ENCODE peak calls at places on chromosomes 3 and 15, in seven cellular contexts. U is colonic mucosa, L is GM12864, C is astrocyte, O is Peyer's patch, D is astrocyte of the cerebellum, Y is body of pancreas. Q is an unnamed sample.

GRCh38 chr3:45841380-45841700 is 579 bp downstream of the LZTFL1 start:
- DNase-seq in U (peak), L (no peak), C (peak), O (peak), D (peak), Y (peak), Q (peak)

GRCh38 chr3:157871838-157872497 is 234.3 kb downstream of the SHOX2 start:
- DNase-seq in U (no peak), L (no peak), C (no peak), O (no peak), D (no peak), Y (no peak), Q (no peak)

GRCh38 chr3:45034612-45035252 is 8.6 kb downstream of the CLEC3B start:
- DNase-seq in U (peak), L (no peak), C (no peak), O (peak), D (no peak), Y (peak), Q (peak)

GRCh38 chr3:58173670-58174472 is 36.9 kb downstream of the DNASE1L3 start:
- DNase-seq in U (peak), L (no peak), C (no peak), O (peak), D (no peak), Y (peak), Q (peak)

GRCh38 chr3:150253622-150254021 is 154.5 kb upstream of the TSC22D2 start:
- DNase-seq in U (no peak), L (no peak), C (no peak), O (no peak), D (no peak), Y (no peak), Q (peak)

GRCh38 chr3:55826731-55827496 is 339.8 kb upstream of the WNT5A start:
- DNase-seq in U (no peak), L (no peak), C (peak), O (no peak), D (peak), Y (no peak), Q (no peak)

GRCh38 chr3:176987901-176988300 is 209.4 kb downstream of the TBL1XR1 start:
- DNase-seq in U (no peak), L (no peak), C (peak), O (no peak), D (no peak), Y (no peak), Q (no peak)

GRCh38 chr15:66128116-66128715 is 125.3 kb downstream of the MEGF11 start:
- DNase-seq in U (no peak), L (no peak), C (no peak), O (no peak), D (no peak), Y (no peak), Q (no peak)

GRCh38 chr15:61327019-61327631 is 98.0 kb upstream of the RORA start:
- DNase-seq in U (no peak), L (no peak), C (no peak), O (no peak), D (no peak), Y (peak), Q (no peak)

GRCh38 chr3:72274511-72275295 is 489.8 kb upstream of the PROK2 start:
- DNase-seq in U (peak), L (no peak), C (peak), O (peak), D (peak), Y (peak), Q (peak)

GRCh38 chr3:127337911-127338531 is 50.2 kb upstream of the PRR20G start:
- DNase-seq in U (no peak), L (no peak), C (no peak), O (no peak), D (no peak), Y (no peak), Q (no peak)

GRCh38 chr15:74252291-74253080 is 16.4 kb downstream of the CCDC33 start:
- DNase-seq in U (no peak), L (no peak), C (peak), O (no peak), D (no peak), Y (peak), Q (no peak)

GRCh38 chr15:90211440-90212168 is 10.5 kb downstream of the SEMA4B start:
- DNase-seq in U (peak), L (no peak), C (peak), O (peak), D (no peak), Y (peak), Q (no peak)

GRCh38 chr15:69478259-69478687 is 25.7 kb downstream of the RPLP1 start:
- DNase-seq in U (peak), L (no peak), C (no peak), O (peak), D (peak), Y (peak), Q (peak)

GRCh38 chr15:64877435-64877834 is 34.3 kb upstream of the ANKDD1A start:
- DNase-seq in U (peak), L (no peak), C (no peak), O (peak), D (no peak), Y (peak), Q (peak)

GRCh38 chr3:66354561-66354960 is 133.8 kb downstream of the SLC25A26 start:
- DNase-seq in U (no peak), L (no peak), C (no peak), O (no peak), D (no peak), Y (no peak), Q (no peak)

GRCh38 chr3:106208979-106209378 is 340.2 kb upstream of the CBLB start:
- DNase-seq in U (no peak), L (no peak), C (peak), O (no peak), D (peak), Y (no peak), Q (no peak)

GRCh38 chr15:52407374-52407773 is 111.8 kb upstream of the MYO5C start:
- DNase-seq in U (no peak), L (no peak), C (no peak), O (no peak), D (no peak), Y (no peak), Q (no peak)

GRCh38 chr3:115698851-115699535 is 75.7 kb downstream of the GAP43 start:
- DNase-seq in U (no peak), L (no peak), C (peak), O (no peak), D (no peak), Y (no peak), Q (no peak)

DNA sequence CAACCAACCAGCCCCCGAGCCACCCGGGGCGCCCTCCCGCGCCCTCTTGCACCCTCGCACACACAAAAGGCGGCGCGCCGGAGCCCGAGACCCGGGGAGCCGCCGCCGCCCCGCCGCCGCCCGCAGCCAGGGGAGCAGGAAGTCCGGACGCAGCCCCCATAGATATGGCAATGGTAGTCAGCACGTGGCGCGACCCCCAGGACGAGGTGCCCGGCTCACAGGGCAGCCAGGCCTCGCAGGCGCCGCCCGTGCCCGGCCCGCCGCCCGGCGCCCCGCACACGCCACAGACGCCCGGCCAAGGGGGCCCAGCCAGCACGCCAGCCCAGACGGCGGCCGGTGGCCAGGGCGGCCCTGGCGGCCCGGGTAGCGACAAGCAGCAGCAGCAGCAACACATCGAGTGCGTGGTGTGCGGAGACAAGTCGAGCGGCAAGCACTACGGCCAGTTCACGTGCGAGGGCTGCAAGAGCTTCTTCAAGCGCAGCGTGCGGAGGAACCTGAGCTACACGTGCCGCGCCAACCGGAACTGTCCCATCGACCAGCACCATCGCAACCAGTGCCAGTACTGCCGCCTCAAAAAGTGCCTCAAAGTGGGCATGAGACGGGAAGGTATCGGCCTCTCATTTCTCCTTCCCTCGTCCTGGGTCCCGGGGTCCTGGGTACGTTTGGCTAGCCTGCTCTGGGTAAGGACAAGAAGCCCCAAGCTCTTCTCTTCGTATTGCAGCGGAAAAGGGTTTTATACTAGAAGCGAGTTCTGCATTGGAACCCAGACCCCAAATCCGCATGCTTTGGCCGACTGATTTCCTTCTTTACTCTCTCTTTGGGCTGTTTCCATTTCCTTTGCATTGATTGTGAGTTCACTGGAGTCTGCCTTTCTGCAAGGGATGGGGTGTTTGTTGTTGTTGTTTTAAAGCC is 1.7 kb downstream of the NR2F2 start:
- DNase-seq in U (peak), L (no peak), C (peak), O (no peak), D (no peak), Y (peak), Q (no peak)
- H3K4me3 ChIP-seq in U (peak), L (no peak), C (peak), O (peak), D (peak), Y (peak), Q (peak)

GRCh38 chr3:42516443-42516842 is 14.0 kb downstream of the VIPR1 start:
- DNase-seq in U (peak), L (no peak), C (no peak), O (peak), D (no peak), Y (no peak), Q (no peak)

GRCh38 chr3:42515976-42516375 is 13.5 kb downstream of the VIPR1 start:
- DNase-seq in U (no peak), L (no peak), C (no peak), O (no peak), D (no peak), Y (no peak), Q (no peak)

GRCh38 chr3:42517143-42517542 is 14.7 kb downstream of the VIPR1 start:
- DNase-seq in U (peak), L (no peak), C (no peak), O (peak), D (no peak), Y (no peak), Q (no peak)

GRCh38 chr3:42514876-42515275 is 12.4 kb downstream of the VIPR1 start:
- DNase-seq in U (no peak), L (no peak), C (no peak), O (no peak), D (no peak), Y (no peak), Q (no peak)

GRCh38 chr3:42515391-42515916 is 13.0 kb downstream of the VIPR1 start:
- DNase-seq in U (peak), L (no peak), C (no peak), O (peak), D (no peak), Y (peak), Q (no peak)
- H3K4me3 ChIP-seq in U (no peak), L (no peak), C (no peak), O (no peak), D (no peak), Y (no peak), Q (no peak)

DNA sequence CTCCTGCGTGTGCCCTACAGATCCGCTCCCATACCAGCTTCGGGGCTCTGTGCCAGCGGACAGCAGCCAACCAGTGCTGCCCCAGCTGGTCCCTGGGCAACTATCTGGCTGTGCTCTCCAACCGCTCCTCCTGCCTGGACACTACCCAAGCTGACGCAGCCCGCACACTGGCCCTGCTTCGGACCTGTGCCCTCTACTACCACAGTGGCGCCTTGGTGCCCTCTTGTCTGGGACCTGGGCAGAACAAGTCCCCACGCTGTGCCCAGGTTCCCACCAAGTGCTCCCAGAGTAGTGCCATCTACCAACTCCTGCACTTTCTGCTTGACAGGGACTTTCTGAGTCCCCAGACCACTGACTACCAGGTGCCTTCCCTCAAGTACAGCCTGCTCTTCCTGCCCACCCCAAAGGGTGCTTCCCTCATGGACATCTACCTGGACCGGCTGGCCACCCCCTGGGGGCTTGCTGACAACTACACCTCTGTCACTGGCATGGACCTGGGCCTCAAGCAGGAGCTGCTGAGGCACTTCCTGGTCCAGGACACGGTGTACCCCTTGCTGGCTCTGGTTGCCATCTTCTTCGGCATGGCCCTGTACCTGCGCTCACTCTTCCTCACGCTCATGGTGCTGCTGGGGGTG is 9.1 kb downstream of the DISP2 start:
- DNase-seq in U (no peak), L (no peak), C (no peak), O (no peak), D (no peak), Y (peak), Q (no peak)
- H3K4me3 ChIP-seq in U (no peak), L (peak), C (no peak), O (peak), D (no peak), Y (no peak), Q (peak)

DNA sequence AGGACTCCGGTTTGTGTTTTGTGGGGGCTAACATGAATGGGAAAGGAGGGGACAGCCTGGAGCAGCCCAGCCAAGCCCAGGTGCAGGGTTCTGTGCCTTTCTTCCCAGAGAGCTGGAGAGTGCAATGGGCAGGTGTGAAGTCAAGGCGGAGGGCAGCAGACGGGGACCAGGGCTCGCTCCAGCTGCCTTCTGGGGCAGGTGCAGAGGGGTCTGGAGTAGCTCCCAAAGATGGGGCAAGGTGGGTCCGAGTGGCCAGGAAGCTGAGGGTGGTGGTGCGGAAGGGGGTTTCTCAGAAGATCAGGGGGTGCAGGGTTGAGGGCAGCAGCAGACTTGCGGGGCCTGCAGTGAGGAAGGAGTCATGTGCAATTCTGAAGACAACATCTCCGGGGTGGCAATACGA is 158.9 kb downstream of the NSMCE3 start:
- DNase-seq in U (no peak), L (no peak), C (no peak), O (no peak), D (no peak), Y (no peak), Q (no peak)
- H3K4me3 ChIP-seq in U (no peak), L (no peak), C (no peak), O (no peak), D (no peak), Y (no peak), Q (no peak)

GRCh38 chr15:43052860-43053259 is 53.0 kb downstream of the UBR1 start:
- DNase-seq in U (no peak), L (no peak), C (no peak), O (no peak), D (no peak), Y (no peak), Q (no peak)

DNA sequence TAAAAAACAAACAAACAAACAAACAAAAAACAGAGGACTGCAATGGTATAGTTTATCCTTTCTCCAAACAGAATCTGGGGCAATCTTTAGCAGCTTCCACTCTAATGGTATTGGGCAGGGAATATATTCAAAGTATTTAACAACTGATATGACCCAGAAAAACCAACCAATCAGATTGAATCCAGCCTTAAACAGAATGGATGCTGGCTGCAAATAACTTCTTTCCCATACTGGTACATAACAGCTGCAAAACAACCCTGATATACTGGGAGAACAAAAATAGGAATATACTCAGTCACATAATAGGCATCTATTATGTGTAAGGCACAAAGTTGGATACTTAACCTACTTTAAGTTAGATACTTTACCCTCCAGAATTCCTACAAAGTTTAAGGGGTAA is 49.1 kb downstream of the UBR1 start:
- DNase-seq in U (no peak), L (no peak), C (no peak), O (no peak), D (no peak), Y (no peak), Q (no peak)
- H3K4me3 ChIP-seq in U (no peak), L (no peak), C (no peak), O (no peak), D (no peak), Y (no peak), Q (no peak)

DNA sequence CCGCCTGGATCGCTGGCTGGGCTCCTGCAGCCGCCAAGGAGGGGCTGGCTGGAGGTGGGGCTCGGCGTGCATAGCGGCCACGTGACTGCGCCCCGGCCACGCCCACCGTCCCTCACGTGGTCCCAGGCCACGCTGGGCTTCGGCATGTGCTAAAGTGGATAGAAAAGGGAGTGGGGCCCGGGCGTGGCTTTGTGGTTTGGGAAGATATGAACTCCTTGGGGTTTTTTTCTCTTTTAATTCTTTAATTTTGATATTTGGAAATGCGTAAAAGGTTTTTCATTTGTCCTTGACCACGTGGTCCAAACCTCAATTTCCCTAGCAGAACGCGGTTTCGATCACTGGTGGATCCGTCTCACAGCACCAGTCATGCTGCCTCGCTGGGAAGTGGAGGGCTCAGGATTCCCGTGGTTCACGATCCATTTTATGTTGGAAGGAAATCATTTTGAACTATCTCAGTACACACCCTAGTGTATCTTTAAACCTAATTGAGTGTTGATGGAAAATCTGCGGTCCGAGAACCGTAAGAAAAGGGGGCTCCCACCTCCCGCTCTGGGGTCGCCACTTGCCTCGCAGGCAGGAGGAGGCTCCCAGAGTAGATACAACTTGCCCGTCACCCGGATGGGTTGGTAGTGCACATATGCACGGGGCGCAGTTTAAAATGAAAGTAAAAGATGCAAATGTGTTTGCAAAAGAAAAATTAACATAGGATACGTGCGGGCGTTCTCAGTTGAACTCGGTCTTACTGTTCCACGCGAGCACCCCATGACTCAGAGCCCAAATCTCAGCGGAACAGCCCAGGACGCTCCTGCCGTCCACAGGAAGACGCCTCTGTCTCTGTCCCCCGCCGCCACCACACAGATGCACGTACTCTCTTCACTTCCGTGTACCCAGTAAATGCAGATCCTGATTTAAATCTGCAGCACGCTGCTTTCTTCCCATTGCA is 141.9 kb downstream of the PGPEP1L start:
- DNase-seq in U (peak), L (peak), C (peak), O (peak), D (no peak), Y (peak), Q (no peak)
- H3K4me3 ChIP-seq in U (peak), L (peak), C (peak), O (peak), D (peak), Y (peak), Q (peak)

DNA sequence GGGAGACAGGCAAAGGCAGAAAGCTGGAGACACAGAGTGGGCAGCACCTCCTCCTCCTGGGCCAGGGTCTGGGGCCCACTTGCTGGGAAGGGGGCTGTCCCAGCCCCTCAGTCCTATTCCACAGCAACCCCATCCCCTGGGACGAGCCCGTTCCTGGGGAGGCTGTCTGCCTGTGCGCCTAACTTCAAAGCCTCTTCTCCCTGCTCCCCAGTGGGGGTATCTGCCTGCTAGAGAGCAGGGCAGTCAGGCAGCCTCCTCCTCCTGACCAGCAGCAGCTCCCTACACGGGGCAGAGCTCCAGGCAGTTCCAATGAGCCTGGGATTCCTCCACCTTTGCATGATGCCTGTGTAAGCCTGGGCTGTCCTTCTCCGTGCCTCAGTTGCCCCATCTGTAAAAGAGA is 6.9 kb downstream of the PTH1R start:
- DNase-seq in U (no peak), L (no peak), C (no peak), O (no peak), D (no peak), Y (no peak), Q (no peak)
- H3K4me3 ChIP-seq in U (no peak), L (no peak), C (no peak), O (no peak), D (no peak), Y (no peak), Q (no peak)